ENCODE peak calls at places on chromosomes 11 and 22, in four cellular contexts. W is B cell, U is GM13977, D is tibial artery. L is an unnamed sample.

GRCh38 chr22:44341431-44342346 is 28.9 kb upstream of the SHISAL1 start:
- DNase-seq in W (no peak), U (no peak), D (peak), L (no peak)

GRCh38 chr11:131912127-131912526 is 541.7 kb downstream of the NTM start:
- DNase-seq in W (no peak), U (no peak), D (no peak), L (no peak)

GRCh38 chr11:86676533-86677154 is 4.2 kb upstream of the ME3 start:
- DNase-seq in W (no peak), U (no peak), D (no peak), L (no peak)

GRCh38 chr11:96102664-96103068 is 178.8 kb upstream of the MTMR2 start:
- DNase-seq in W (no peak), U (no peak), D (no peak), L (no peak)

GRCh38 chr11:32152821-32153220 is 61.9 kb downstream of the RCN1 start:
- DNase-seq in W (no peak), U (no peak), D (no peak), L (no peak)

GRCh38 chr22:42856179-42856864 is 751 bp downstream of the ARFGAP3 start:
- DNase-seq in W (no peak), U (peak), D (peak), L (peak)

GRCh38 chr11:44404736-44405395 is 94.9 kb upstream of the ALX4 start:
- DNase-seq in W (no peak), U (no peak), D (no peak), L (no peak)

GRCh38 chr11:12202911-12203310 is 92.5 kb downstream of the MICAL2 start:
- DNase-seq in W (no peak), U (no peak), D (no peak), L (no peak)

GRCh38 chr22:31244044-31244942 is 32.2 kb downstream of the LIMK2 start:
- DNase-seq in W (no peak), U (no peak), D (no peak), L (no peak)

GRCh38 chr11:70568504-70569172 is 170.3 kb downstream of the CTTN start:
- DNase-seq in W (no peak), U (no peak), D (peak), L (no peak)

GRCh38 chr22:48664586-48664985 is 1163.1 kb downstream of the BRD1 start:
- DNase-seq in W (no peak), U (no peak), D (no peak), L (no peak)

GRCh38 chr22:41976070-41976901 is 7.0 kb downstream of the SEPTIN3 start:
- DNase-seq in W (peak), U (peak), D (no peak), L (peak)

GRCh38 chr11:119284344-119285157 is 32.4 kb downstream of the MCAM start:
- DNase-seq in W (peak), U (peak), D (no peak), L (no peak)

GRCh38 chr11:132648841-132649240 is 883.5 kb downstream of the OPCML start:
- DNase-seq in W (no peak), U (no peak), D (no peak), L (no peak)

GRCh38 chr11:47234669-47235075 is 13.9 kb downstream of the ACP2 start:
- DNase-seq in W (no peak), U (no peak), D (no peak), L (peak)

GRCh38 chr22:48677168-48677520 is 1150.5 kb downstream of the BRD1 start:
- DNase-seq in W (no peak), U (no peak), D (no peak), L (no peak)

GRCh38 chr22:50420015-50420414 is 54.8 kb downstream of the SBF1 start:
- DNase-seq in W (no peak), U (no peak), D (no peak), L (no peak)

GRCh38 chr11:74691755-74692154 is 39.5 kb downstream of the CHRDL2 start:
- DNase-seq in W (no peak), U (no peak), D (no peak), L (no peak)

GRCh38 chr11:31240340-31240904 is 129.1 kb downstream of the DCDC1 start:
- DNase-seq in W (no peak), U (no peak), D (no peak), L (peak)

GRCh38 chr11:75277211-75277805 is 36.7 kb downstream of the TPBGL start:
- DNase-seq in W (no peak), U (no peak), D (peak), L (peak)

GRCh38 chr11:48148749-48149148 is 67.9 kb upstream of the OR4B1 start:
- DNase-seq in W (no peak), U (no peak), D (no peak), L (no peak)

GRCh38 chr22:37739611-37740049 is 42.8 kb downstream of the TRIOBP start:
- DNase-seq in W (no peak), U (no peak), D (peak), L (no peak)
- TF ChIP-seq CTCF in W (no peak), U (no peak), D (no peak), L (no peak)

DNA sequence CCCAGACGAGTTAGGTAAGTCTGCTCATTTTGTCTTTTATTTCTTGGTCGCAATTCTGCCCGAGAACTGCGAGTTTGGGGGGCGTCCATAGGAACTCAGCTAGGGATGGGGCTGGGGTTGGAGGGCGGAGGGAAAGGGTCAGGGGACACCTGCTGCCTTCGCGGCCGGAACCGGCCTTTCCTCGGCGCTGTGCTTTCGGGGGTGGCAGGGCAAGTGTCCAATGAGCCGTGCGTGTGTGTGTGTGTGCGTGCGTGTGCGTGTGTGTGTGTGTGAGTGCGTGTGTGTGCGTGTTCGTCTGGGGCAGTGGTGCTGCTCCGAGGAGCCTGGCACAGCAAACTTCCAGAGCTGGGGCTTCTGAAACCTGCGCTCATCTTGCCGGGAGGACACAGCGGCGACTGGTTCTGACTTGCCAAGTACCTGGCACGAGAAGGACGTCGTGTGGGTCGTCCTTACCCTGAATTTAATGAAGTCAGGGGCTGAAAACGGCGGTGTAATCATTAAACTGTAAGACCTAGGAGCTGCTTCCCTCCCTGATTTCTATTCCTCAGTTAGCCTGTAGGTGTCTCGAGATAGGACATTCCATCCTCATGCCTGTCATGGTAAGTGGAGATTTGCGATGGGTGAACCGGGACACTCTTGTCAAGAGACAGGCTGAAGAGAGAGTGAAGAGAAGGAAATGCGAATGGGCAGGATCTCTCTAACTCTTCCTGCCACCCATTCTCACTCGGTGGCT is 27.0 kb upstream of the AMOTL1 start:
- DNase-seq in W (peak), U (peak), D (no peak), L (peak)
- TF ChIP-seq CTCF in W (peak), U (peak), D (peak), L (no peak)

GRCh38 chr11:62392944-62393628 is 25.7 kb upstream of the SCGB1A1 start:
- DNase-seq in W (no peak), U (peak), D (no peak), L (peak)
- TF ChIP-seq CTCF in W (no peak), U (peak), D (no peak), L (peak)

GRCh38 chr11:133835258-133836075 is 9.8 kb downstream of the SPATA19 start:
- DNase-seq in W (peak), U (peak), D (no peak), L (peak)
- TF ChIP-seq CTCF in W (peak), U (peak), D (peak), L (peak)

DNA sequence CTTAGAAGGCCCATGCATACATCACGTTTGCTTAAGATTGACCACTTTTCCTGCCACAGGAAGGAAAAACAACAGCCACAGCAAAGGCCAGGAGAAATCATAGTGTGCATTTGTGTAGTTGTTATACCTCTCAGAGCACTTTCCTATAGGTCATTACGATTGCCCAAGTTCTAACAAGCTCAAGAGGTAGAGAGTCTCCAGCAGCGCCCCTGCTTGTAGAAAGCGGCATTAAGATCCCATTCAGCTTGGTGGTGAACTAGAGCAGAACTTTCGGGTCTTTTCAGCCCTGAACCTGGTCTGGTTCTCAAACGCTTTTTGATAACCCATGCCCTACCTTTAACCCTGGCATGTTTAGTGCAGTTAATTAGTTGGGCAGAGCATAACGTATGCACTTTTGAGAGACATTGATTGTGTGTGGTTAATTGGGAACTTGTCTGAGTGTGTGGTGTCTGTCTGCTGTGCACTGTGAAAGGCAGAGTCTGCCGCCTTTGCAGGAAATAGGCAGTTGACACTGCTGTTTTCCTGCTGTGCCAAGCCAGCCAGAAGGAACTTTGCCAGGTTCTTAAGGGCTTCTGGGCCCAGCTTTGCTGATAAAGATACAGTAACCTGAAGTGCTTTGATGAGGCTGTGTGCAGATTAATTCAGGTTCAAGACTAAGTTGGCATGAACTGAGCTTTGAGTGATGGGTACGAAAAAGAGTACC is 109.9 kb upstream of the CLMP start:
- DNase-seq in W (no peak), U (no peak), D (no peak), L (no peak)
- TF ChIP-seq CTCF in W (no peak), U (no peak), D (no peak), L (no peak)

GRCh38 chr11:33895752-33896137 is 3.9 kb upstream of the LMO2 start:
- DNase-seq in W (no peak), U (no peak), D (no peak), L (no peak)

GRCh38 chr11:33893711-33894401 is 2.0 kb upstream of the LMO2 start:
- DNase-seq in W (peak), U (peak), D (no peak), L (peak)

GRCh38 chr11:33892906-33893594 is 1.2 kb upstream of the LMO2 start:
- DNase-seq in W (no peak), U (no peak), D (no peak), L (peak)

GRCh38 chr11:33891714-33892327 is at the start of gene LMO2:
- DNase-seq in W (no peak), U (no peak), D (no peak), L (peak)

GRCh38 chr11:33894402-33894754 is 2.5 kb upstream of the LMO2 start:
- DNase-seq in W (no peak), U (no peak), D (no peak), L (no peak)
- TF ChIP-seq CTCF in W (no peak), U (no peak), D (no peak), L (no peak)